ENCODE peak calls at places on chromosomes 11 and 22, in ten cellular contexts. One of them, this sample, is unnamed.

GRCh38 chr11:82494988-82495432 is 238.7 kb downstream of the FAM181B start:
- DNase-seq in tibial nerve: no peak
- DNase-seq in A549: peak
- DNase-seq in right atrium auricular region: no peak
- DNase-seq in kidney: no peak
- DNase-seq in esophagus muscularis mucosa: no peak
- DNase-seq in suprapubic skin: no peak
- DNase-seq in neural progenitor cell: peak
- DNase-seq in sigmoid colon: no peak
- DNase-seq in thoracic aorta: no peak
- DNase-seq in this sample: no peak

GRCh38 chr22:46068908-46069481 is 81.3 kb upstream of the PPARA start:
- DNase-seq in tibial nerve: peak
- DNase-seq in A549: no peak
- DNase-seq in right atrium auricular region: no peak
- DNase-seq in kidney: peak
- DNase-seq in esophagus muscularis mucosa: no peak
- DNase-seq in suprapubic skin: peak
- DNase-seq in neural progenitor cell: no peak
- DNase-seq in sigmoid colon: peak
- DNase-seq in thoracic aorta: no peak
- DNase-seq in this sample: peak

GRCh38 chr11:62538470-62539237 is 8.0 kb downstream of the AHNAK start:
- DNase-seq in tibial nerve: no peak
- DNase-seq in A549: no peak
- DNase-seq in right atrium auricular region: no peak
- DNase-seq in kidney: no peak
- DNase-seq in esophagus muscularis mucosa: no peak
- DNase-seq in suprapubic skin: no peak
- DNase-seq in neural progenitor cell: no peak
- DNase-seq in sigmoid colon: no peak
- DNase-seq in thoracic aorta: no peak
- DNase-seq in this sample: no peak

GRCh38 chr11:63146586-63146985 is 2.6 kb upstream of the SLC22A24 start:
- DNase-seq in tibial nerve: no peak
- DNase-seq in A549: no peak
- DNase-seq in right atrium auricular region: no peak
- DNase-seq in kidney: no peak
- DNase-seq in esophagus muscularis mucosa: no peak
- DNase-seq in suprapubic skin: no peak
- DNase-seq in neural progenitor cell: no peak
- DNase-seq in sigmoid colon: no peak
- DNase-seq in thoracic aorta: no peak
- DNase-seq in this sample: no peak

GRCh38 chr11:8056810-8057463 is 24.1 kb upstream of the TUB start:
- DNase-seq in tibial nerve: peak
- DNase-seq in A549: no peak
- DNase-seq in right atrium auricular region: peak
- DNase-seq in kidney: no peak
- DNase-seq in esophagus muscularis mucosa: no peak
- DNase-seq in suprapubic skin: peak
- DNase-seq in neural progenitor cell: no peak
- DNase-seq in sigmoid colon: peak
- DNase-seq in thoracic aorta: no peak
- DNase-seq in this sample: no peak

GRCh38 chr22:41356430-41357028 is 25.2 kb upstream of the TEF start:
- DNase-seq in tibial nerve: no peak
- DNase-seq in A549: no peak
- DNase-seq in right atrium auricular region: no peak
- DNase-seq in kidney: no peak
- DNase-seq in esophagus muscularis mucosa: no peak
- DNase-seq in suprapubic skin: no peak
- DNase-seq in neural progenitor cell: no peak
- DNase-seq in sigmoid colon: no peak
- DNase-seq in thoracic aorta: no peak
- DNase-seq in this sample: no peak

GRCh38 chr11:6574816-6575715 is 28.4 kb downstream of the RRP8 start:
- DNase-seq in tibial nerve: no peak
- DNase-seq in A549: no peak
- DNase-seq in right atrium auricular region: no peak
- DNase-seq in kidney: no peak
- DNase-seq in esophagus muscularis mucosa: peak
- DNase-seq in suprapubic skin: no peak
- DNase-seq in neural progenitor cell: no peak
- DNase-seq in sigmoid colon: no peak
- DNase-seq in thoracic aorta: no peak
- DNase-seq in this sample: no peak

GRCh38 chr11:75919525-75919924 is 104.5 kb downstream of the UVRAG start:
- DNase-seq in tibial nerve: no peak
- DNase-seq in A549: no peak
- DNase-seq in right atrium auricular region: no peak
- DNase-seq in kidney: no peak
- DNase-seq in esophagus muscularis mucosa: no peak
- DNase-seq in suprapubic skin: no peak
- DNase-seq in neural progenitor cell: no peak
- DNase-seq in sigmoid colon: peak
- DNase-seq in thoracic aorta: no peak
- DNase-seq in this sample: no peak

GRCh38 chr22:19868773-19869471 is 14.2 kb upstream of the GNB1L start:
- DNase-seq in tibial nerve: peak
- DNase-seq in A549: no peak
- DNase-seq in right atrium auricular region: no peak
- DNase-seq in kidney: peak
- DNase-seq in esophagus muscularis mucosa: no peak
- DNase-seq in suprapubic skin: peak
- DNase-seq in neural progenitor cell: no peak
- DNase-seq in sigmoid colon: peak
- DNase-seq in thoracic aorta: no peak
- DNase-seq in this sample: peak

GRCh38 chr11:26025680-26026079 is 306.2 kb upstream of the ANO3 start:
- DNase-seq in tibial nerve: no peak
- DNase-seq in A549: no peak
- DNase-seq in right atrium auricular region: no peak
- DNase-seq in kidney: no peak
- DNase-seq in esophagus muscularis mucosa: no peak
- DNase-seq in suprapubic skin: no peak
- DNase-seq in neural progenitor cell: no peak
- DNase-seq in sigmoid colon: no peak
- DNase-seq in thoracic aorta: no peak
- DNase-seq in this sample: no peak

GRCh38 chr11:61639816-61640443 is 40.3 kb upstream of the DAGLA start:
- DNase-seq in tibial nerve: no peak
- DNase-seq in A549: no peak
- DNase-seq in right atrium auricular region: no peak
- DNase-seq in kidney: no peak
- DNase-seq in esophagus muscularis mucosa: no peak
- DNase-seq in suprapubic skin: no peak
- DNase-seq in neural progenitor cell: no peak
- DNase-seq in sigmoid colon: no peak
- DNase-seq in thoracic aorta: no peak
- DNase-seq in this sample: no peak

GRCh38 chr11:8252946-8253345 is 10.7 kb downstream of the LMO1 start:
- DNase-seq in tibial nerve: no peak
- DNase-seq in A549: no peak
- DNase-seq in right atrium auricular region: no peak
- DNase-seq in kidney: peak
- DNase-seq in esophagus muscularis mucosa: no peak
- DNase-seq in suprapubic skin: peak
- DNase-seq in neural progenitor cell: no peak
- DNase-seq in sigmoid colon: peak
- DNase-seq in thoracic aorta: no peak
- DNase-seq in this sample: no peak

GRCh38 chr22:49667236-49667635 is 160.4 kb downstream of the BRD1 start:
- DNase-seq in tibial nerve: no peak
- DNase-seq in A549: no peak
- DNase-seq in right atrium auricular region: no peak
- DNase-seq in kidney: peak
- DNase-seq in esophagus muscularis mucosa: no peak
- DNase-seq in suprapubic skin: peak
- DNase-seq in neural progenitor cell: no peak
- DNase-seq in sigmoid colon: peak
- DNase-seq in thoracic aorta: no peak
- DNase-seq in this sample: peak

GRCh38 chr22:49517721-49518120 is 310.0 kb downstream of the BRD1 start:
- DNase-seq in tibial nerve: no peak
- DNase-seq in A549: no peak
- DNase-seq in right atrium auricular region: no peak
- DNase-seq in kidney: no peak
- DNase-seq in esophagus muscularis mucosa: no peak
- DNase-seq in suprapubic skin: no peak
- DNase-seq in neural progenitor cell: no peak
- DNase-seq in sigmoid colon: no peak
- DNase-seq in thoracic aorta: no peak
- DNase-seq in this sample: no peak

GRCh38 chr22:27120036-27120435 is 462.6 kb downstream of the MIAT start:
- DNase-seq in tibial nerve: no peak
- DNase-seq in A549: no peak
- DNase-seq in right atrium auricular region: no peak
- DNase-seq in kidney: no peak
- DNase-seq in esophagus muscularis mucosa: no peak
- DNase-seq in suprapubic skin: no peak
- DNase-seq in neural progenitor cell: no peak
- DNase-seq in sigmoid colon: no peak
- DNase-seq in thoracic aorta: no peak
- DNase-seq in this sample: no peak

GRCh38 chr11:36056160-36056751 is 112.4 kb downstream of the LDLRAD3 start:
- DNase-seq in tibial nerve: no peak
- DNase-seq in A549: peak
- DNase-seq in right atrium auricular region: no peak
- DNase-seq in kidney: no peak
- DNase-seq in esophagus muscularis mucosa: no peak
- DNase-seq in suprapubic skin: no peak
- DNase-seq in neural progenitor cell: peak
- DNase-seq in sigmoid colon: no peak
- DNase-seq in thoracic aorta: no peak
- DNase-seq in this sample: no peak
- TF ChIP-seq CTCF in tibial nerve: peak
- TF ChIP-seq CTCF in A549: peak
- TF ChIP-seq CTCF in right atrium auricular region: no peak
- TF ChIP-seq CTCF in kidney: peak
- TF ChIP-seq CTCF in esophagus muscularis mucosa: peak
- TF ChIP-seq CTCF in suprapubic skin: peak
- TF ChIP-seq CTCF in neural progenitor cell: peak
- TF ChIP-seq CTCF in sigmoid colon: no peak
- TF ChIP-seq CTCF in thoracic aorta: peak
- TF ChIP-seq CTCF in this sample: peak

GRCh38 chr11:10580625-10581024 is 12.2 kb upstream of the LYVE1 start:
- DNase-seq in tibial nerve: no peak
- DNase-seq in A549: no peak
- DNase-seq in right atrium auricular region: no peak
- DNase-seq in kidney: no peak
- DNase-seq in esophagus muscularis mucosa: no peak
- DNase-seq in suprapubic skin: no peak
- DNase-seq in neural progenitor cell: no peak
- DNase-seq in sigmoid colon: no peak
- DNase-seq in thoracic aorta: no peak
- DNase-seq in this sample: no peak

GRCh38 chr11:10579700-10580099 is 11.2 kb upstream of the LYVE1 start:
- DNase-seq in tibial nerve: no peak
- DNase-seq in A549: no peak
- DNase-seq in right atrium auricular region: no peak
- DNase-seq in kidney: no peak
- DNase-seq in esophagus muscularis mucosa: no peak
- DNase-seq in suprapubic skin: no peak
- DNase-seq in neural progenitor cell: no peak
- DNase-seq in sigmoid colon: no peak
- DNase-seq in thoracic aorta: no peak
- DNase-seq in this sample: no peak

GRCh38 chr11:10584071-10584501 is 15.6 kb upstream of the LYVE1 start:
- DNase-seq in tibial nerve: no peak
- DNase-seq in A549: no peak
- DNase-seq in right atrium auricular region: no peak
- DNase-seq in kidney: no peak
- DNase-seq in esophagus muscularis mucosa: no peak
- DNase-seq in suprapubic skin: no peak
- DNase-seq in neural progenitor cell: no peak
- DNase-seq in sigmoid colon: peak
- DNase-seq in thoracic aorta: no peak
- DNase-seq in this sample: no peak

GRCh38 chr11:10575999-10576398 is 7.5 kb upstream of the LYVE1 start:
- DNase-seq in tibial nerve: no peak
- DNase-seq in A549: no peak
- DNase-seq in right atrium auricular region: no peak
- DNase-seq in kidney: no peak
- DNase-seq in esophagus muscularis mucosa: no peak
- DNase-seq in suprapubic skin: no peak
- DNase-seq in neural progenitor cell: no peak
- DNase-seq in sigmoid colon: no peak
- DNase-seq in thoracic aorta: no peak
- DNase-seq in this sample: no peak

GRCh38 chr11:10581481-10582019 is 13.1 kb upstream of the LYVE1 start:
- DNase-seq in tibial nerve: no peak
- DNase-seq in A549: no peak
- DNase-seq in right atrium auricular region: no peak
- DNase-seq in kidney: no peak
- DNase-seq in esophagus muscularis mucosa: no peak
- DNase-seq in suprapubic skin: no peak
- DNase-seq in neural progenitor cell: no peak
- DNase-seq in sigmoid colon: peak
- DNase-seq in thoracic aorta: no peak
- DNase-seq in this sample: no peak
- H3K27ac ChIP-seq in tibial nerve: no peak
- H3K27ac ChIP-seq in A549: no peak
- H3K27ac ChIP-seq in right atrium auricular region: no peak
- H3K27ac ChIP-seq in kidney: no peak
- H3K27ac ChIP-seq in esophagus muscularis mucosa: peak
- H3K27ac ChIP-seq in suprapubic skin: peak
- H3K27ac ChIP-seq in neural progenitor cell: no peak
- H3K27ac ChIP-seq in sigmoid colon: peak
- H3K27ac ChIP-seq in thoracic aorta: peak
- H3K27ac ChIP-seq in this sample: no peak

GRCh38 chr22:20904008-20904979 is 12.9 kb upstream of the CRKL start:
- DNase-seq in tibial nerve: no peak
- DNase-seq in A549: peak
- DNase-seq in right atrium auricular region: peak
- DNase-seq in kidney: peak
- DNase-seq in esophagus muscularis mucosa: no peak
- DNase-seq in suprapubic skin: no peak
- DNase-seq in neural progenitor cell: no peak
- DNase-seq in sigmoid colon: no peak
- DNase-seq in thoracic aorta: no peak
- DNase-seq in this sample: no peak
- TF ChIP-seq CTCF in tibial nerve: no peak
- TF ChIP-seq CTCF in A549: no peak
- TF ChIP-seq CTCF in right atrium auricular region: no peak
- TF ChIP-seq CTCF in kidney: no peak
- TF ChIP-seq CTCF in esophagus muscularis mucosa: no peak
- TF ChIP-seq CTCF in suprapubic skin: no peak
- TF ChIP-seq CTCF in neural progenitor cell: no peak
- TF ChIP-seq CTCF in sigmoid colon: no peak
- TF ChIP-seq CTCF in thoracic aorta: no peak
- TF ChIP-seq CTCF in this sample: no peak

DNA sequence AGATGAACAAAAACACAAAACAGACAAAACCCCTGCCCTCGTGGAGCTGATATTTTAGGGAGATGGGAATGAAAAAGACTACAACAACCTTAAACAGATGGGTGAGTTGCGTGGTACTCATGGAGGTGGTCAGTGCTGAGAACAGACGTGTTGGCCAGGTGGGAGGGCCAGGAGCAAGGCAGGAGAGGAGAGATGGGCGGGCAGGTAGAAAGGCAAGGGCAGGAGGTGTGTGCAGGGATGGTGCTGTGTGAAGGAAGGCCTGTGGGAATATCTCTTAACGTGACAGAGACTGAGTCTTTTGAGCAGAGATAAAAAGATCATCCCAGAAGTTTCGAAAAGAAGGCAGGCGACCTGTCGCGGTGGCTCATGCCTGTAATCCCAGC is 7.0 kb downstream of the GAL start:
- DNase-seq in tibial nerve: no peak
- DNase-seq in A549: no peak
- DNase-seq in right atrium auricular region: no peak
- DNase-seq in kidney: no peak
- DNase-seq in esophagus muscularis mucosa: no peak
- DNase-seq in suprapubic skin: peak
- DNase-seq in neural progenitor cell: no peak
- DNase-seq in sigmoid colon: peak
- DNase-seq in thoracic aorta: no peak
- DNase-seq in this sample: no peak
- H3K27ac ChIP-seq in tibial nerve: no peak
- H3K27ac ChIP-seq in A549: no peak
- H3K27ac ChIP-seq in right atrium auricular region: no peak
- H3K27ac ChIP-seq in kidney: no peak
- H3K27ac ChIP-seq in esophagus muscularis mucosa: no peak
- H3K27ac ChIP-seq in suprapubic skin: no peak
- H3K27ac ChIP-seq in neural progenitor cell: no peak
- H3K27ac ChIP-seq in sigmoid colon: no peak
- H3K27ac ChIP-seq in thoracic aorta: no peak
- H3K27ac ChIP-seq in this sample: no peak

This sample was measured in DND-41.